ENCODE peak calls at places on chromosomes 16 and 17, in six cellular contexts. Z is AG04450; F is H7; V is H1; U is lung; W is CD8-positive, alpha-beta memory T cell. L is an unnamed sample.

GRCh38 chr17:28684963-28685362 is 23.0 kb downstream of the SUPT6H start:
- DNase-seq in Z (no peak), F (no peak), V (no peak), U (no peak), W (no peak), L (peak; percentile 75)

GRCh38 chr16:4103741-4104140 is 12.5 kb downstream of the ADCY9 start:
- DNase-seq in Z (no peak), F (no peak), V (no peak), U (no peak), W (no peak), L (no peak)

GRCh38 chr16:3712830-3713476 is 4.4 kb downstream of the TRAP1 start:
- DNase-seq in Z (no peak), F (no peak), V (no peak), U (no peak), W (no peak), L (no peak)

GRCh38 chr17:75344664-75345063 is 55.4 kb upstream of the SLC25A19 start:
- DNase-seq in Z (no peak), F (peak; percentile 70), V (no peak), U (no peak), W (no peak), L (no peak)

GRCh38 chr17:39722965-39723848 is 7.1 kb downstream of the MIEN1 start:
- DNase-seq in Z (no peak), F (peak; percentile 93), V (no peak), U (no peak), W (no peak), L (no peak)

GRCh38 chr16:56603589-56603988 is 4.8 kb upstream of the MT2A start:
- DNase-seq in Z (no peak), F (peak; percentile 62), V (no peak), U (no peak), W (no peak), L (no peak)

GRCh38 chr16:4537376-4538066 is 1.1 kb downstream of the CDIP1 start:
- DNase-seq in Z (no peak), F (peak; percentile 77), V (no peak), U (no peak), W (no peak), L (peak; percentile 57)

GRCh38 chr17:1362065-1362848 is 37.8 kb downstream of the YWHAE start:
- DNase-seq in Z (no peak), F (no peak), V (no peak), U (no peak), W (no peak), L (no peak)

GRCh38 chr17:28698253-28698941 is 13.3 kb downstream of the PROCA1 start:
- DNase-seq in Z (no peak), F (no peak), V (no peak), U (no peak), W (no peak), L (no peak)

GRCh38 chr16:55301385-55302008 is 22.5 kb upstream of the IRX6 start:
- DNase-seq in Z (no peak), F (no peak), V (no peak), U (no peak), W (no peak), L (no peak)

GRCh38 chr17:17048106-17048505 is 5.8 kb downstream of the MPRIP start:
- DNase-seq in Z (no peak), F (no peak), V (no peak), U (no peak), W (no peak), L (peak; percentile 18)

GRCh38 chr16:22297871-22298733 is 893 bp downstream of the POLR3E start:
- DNase-seq in Z (peak; percentile 87), F (peak; percentile 74), V (no peak), U (peak; percentile 69), W (peak; percentile 55), L (no peak)

GRCh38 chr17:56319531-56319930 is 166.3 kb downstream of the ANKFN1 start:
- DNase-seq in Z (peak; percentile 29), F (peak; percentile 8), V (no peak), U (no peak), W (no peak), L (no peak)

GRCh38 chr16:87320510-87321227 is 3.5 kb upstream of the C16orf95 start:
- DNase-seq in Z (no peak), F (no peak), V (no peak), U (no peak), W (no peak), L (no peak)

GRCh38 chr16:61792194-61792904 is 243.9 kb downstream of the CDH8 start:
- DNase-seq in Z (no peak), F (no peak), V (no peak), U (no peak), W (no peak), L (no peak)

GRCh38 chr16:52592216-52592592 is 45.3 kb upstream of the TOX3 start:
- DNase-seq in Z (no peak), F (no peak), V (no peak), U (no peak), W (no peak), L (no peak)

GRCh38 chr17:27315322-27315721 is 21.4 kb downstream of the WSB1 start:
- DNase-seq in Z (peak; percentile 86), F (no peak), V (no peak), U (peak; percentile 68), W (no peak), L (no peak)

GRCh38 chr16:55480228-55480655 is 1.2 kb downstream of the MMP2 start:
- DNase-seq in Z (peak; percentile 84), F (peak; percentile 82), V (no peak), U (peak; percentile 74), W (no peak), L (peak; percentile 64)

GRCh38 chr17:19022747-19023146 is 18.2 kb upstream of the FAM83G start:
- DNase-seq in Z (no peak), F (no peak), V (no peak), U (no peak), W (no peak), L (no peak)

GRCh38 chr17:61479493-61480413 is 27.5 kb downstream of the TBX4 start:
- DNase-seq in Z (no peak), F (no peak), V (no peak), U (no peak), W (no peak), L (no peak)

GRCh38 chr17:10652984-10653680 is 4.0 kb downstream of the MYH3 start:
- DNase-seq in Z (no peak), F (peak; percentile 6), V (no peak), U (no peak), W (no peak), L (no peak)

GRCh38 chr17:82320956-82321927 is 3.8 kb upstream of the CD7 start:
- DNase-seq in Z (no peak), F (peak; percentile 98), V (no peak), U (no peak), W (peak; percentile 69), L (no peak)

GRCh38 chr16:1431497-1432270 is 806 bp downstream of the PERCC1 start:
- DNase-seq in Z (no peak), F (peak; percentile 57), V (no peak), U (no peak), W (no peak), L (no peak)

GRCh38 chr16:1430759-1431496 is at the start of gene PERCC1:
- DNase-seq in Z (no peak), F (peak; percentile 74), V (no peak), U (no peak), W (no peak), L (no peak)

GRCh38 chr16:1433263-1433560 is 2.3 kb downstream of the PERCC1 start:
- DNase-seq in Z (no peak), F (peak; percentile 61), V (no peak), U (no peak), W (no peak), L (no peak)

GRCh38 chr16:1433756-1434155 is 2.9 kb downstream of the PERCC1 start:
- DNase-seq in Z (no peak), F (peak; percentile 69), V (no peak), U (no peak), W (no peak), L (no peak)

DNA sequence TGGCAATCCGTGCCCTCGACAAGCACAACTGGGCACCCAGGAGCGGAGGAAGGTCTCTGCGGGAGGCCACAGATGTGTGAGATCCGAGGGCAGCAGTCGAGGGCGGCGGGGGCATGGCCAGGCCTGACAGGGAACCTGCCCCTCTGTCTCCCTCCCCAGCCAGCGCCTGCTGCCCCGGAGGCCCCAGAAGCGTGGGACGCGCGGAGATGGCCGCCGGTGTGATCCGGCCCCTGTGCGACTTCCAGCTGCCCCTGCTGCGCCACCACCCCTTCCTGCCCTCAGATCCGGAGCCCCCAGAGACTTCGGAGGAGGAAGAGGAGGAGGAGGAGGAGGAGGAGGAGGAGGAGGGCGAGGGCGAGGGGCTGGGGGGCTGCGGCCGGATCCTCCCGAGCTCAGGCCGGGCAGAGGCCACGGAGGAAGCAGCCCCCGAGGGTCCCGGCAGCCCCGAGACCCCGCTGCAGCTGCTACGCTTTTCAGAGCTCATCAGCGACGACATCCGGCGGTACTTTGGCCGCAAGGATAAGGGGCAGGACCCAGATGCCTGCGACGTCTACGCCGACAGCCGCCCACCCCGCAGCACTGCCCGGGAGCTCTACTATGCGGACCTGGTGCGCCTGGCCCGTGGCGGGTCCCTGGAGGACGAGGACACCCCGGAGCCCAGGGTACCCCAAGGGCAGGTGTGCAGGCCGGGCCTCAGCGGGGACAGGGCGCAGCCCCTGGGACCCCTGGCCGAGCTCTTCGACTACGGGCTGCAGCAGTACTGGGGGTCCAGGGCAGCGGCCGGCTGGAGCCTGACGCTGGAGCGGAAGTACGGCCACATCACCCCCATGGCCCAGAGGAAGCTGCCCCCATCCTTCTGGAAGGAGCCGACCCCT is 1.7 kb downstream of the PERCC1 start:
- DNase-seq in Z (no peak), F (peak; percentile 66), V (no peak), U (no peak), W (no peak), L (no peak)
- H3K4me3 ChIP-seq in Z (no peak overlapping the region), F (no peak overlapping the region), V (no peak overlapping the region), U (no peak overlapping the region), W (no peak overlapping the region), L (no peak overlapping the region)

GRCh38 chr17:35740997-35741931 is 9.8 kb downstream of the RASL10B start:
- DNase-seq in Z (no peak), F (peak; percentile 93), V (no peak), U (no peak), W (no peak), L (no peak)
- H3K4me3 ChIP-seq in Z (no peak overlapping the region), F (peak overlapping the region; percentile 47), V (peak overlapping the region; percentile 23), U (no peak overlapping the region), W (no peak overlapping the region), L (peak overlapping the region; percentile 25)

GRCh38 chr16:67482260-67482924 is 955 bp downstream of the AGRP start:
- DNase-seq in Z (no peak), F (no peak), V (no peak), U (no peak), W (no peak), L (no peak)
- H3K4me3 ChIP-seq in Z (peak overlapping the region; percentile 71), F (no peak overlapping the region), V (no peak overlapping the region), U (no peak overlapping the region), W (peak overlapping the region; percentile 83), L (peak overlapping the region; percentile 93)

DNA sequence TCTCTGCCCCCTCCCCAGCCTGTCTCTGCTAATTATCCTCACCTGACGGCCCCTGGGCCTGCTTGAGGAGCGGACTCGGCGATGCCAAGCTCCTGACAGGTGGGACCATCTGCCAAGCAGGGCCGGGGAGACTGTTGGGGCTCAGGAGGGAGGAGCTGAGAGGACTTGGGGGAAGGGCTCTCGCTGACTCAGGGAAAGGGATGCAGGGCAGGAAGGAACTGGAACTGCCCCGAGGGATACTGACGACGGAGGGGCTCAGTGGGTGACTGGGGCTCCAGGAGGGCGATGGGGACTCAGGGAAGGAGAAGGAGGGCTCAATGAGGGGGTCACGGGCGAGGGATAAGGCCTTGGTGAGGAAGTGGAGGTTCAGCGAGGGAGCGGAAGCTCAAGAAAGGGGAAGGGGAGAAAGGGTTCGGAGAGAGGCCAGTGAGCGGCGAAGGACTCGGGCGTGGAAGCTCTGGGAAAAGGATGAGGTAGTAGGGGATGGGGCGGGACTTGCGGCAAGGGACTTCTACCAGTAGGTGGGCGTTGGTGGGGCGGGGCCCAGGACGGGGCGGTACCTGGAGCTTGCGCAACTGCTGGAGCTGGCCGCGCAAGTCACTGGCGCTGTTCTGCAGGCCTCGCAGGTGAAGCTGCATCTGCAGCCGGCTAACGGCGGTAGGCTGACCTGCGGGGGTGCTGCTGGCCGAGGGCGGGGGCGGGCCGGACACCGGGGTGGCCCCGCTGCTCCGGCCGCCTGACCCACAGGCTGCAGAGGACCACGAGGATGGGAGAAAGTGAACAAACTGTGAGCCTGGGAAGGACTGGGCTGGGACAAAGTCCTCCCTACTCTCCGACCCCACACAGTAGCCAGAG is 46.5 kb downstream of the SRCIN1 start:
- DNase-seq in Z (no peak), F (peak; percentile 98), V (peak; percentile 89), U (peak; percentile 91), W (peak; percentile 91), L (peak; percentile 90)
- H3K4me3 ChIP-seq in Z (no peak overlapping the region), F (peak overlapping the region; percentile 45), V (peak overlapping the region; percentile 53), U (no peak overlapping the region), W (peak overlapping the region; percentile 89), L (peak overlapping the region; percentile 63)

L was measured in Peyer's patch.